ENCODE peak calls at places on chromosome 20, in six cellular contexts. One of them, this sample, is unnamed.

GRCh38 chr20:44643596-44644383 is 7.7 kb downstream of the ADA start:
- DNase-seq in testis: no peak
- DNase-seq in Peyer's patch: no peak
- DNase-seq in H1: peak; percentile 67
- DNase-seq in tibial nerve: peak; percentile 42
- DNase-seq in HepG2: peak; percentile 47
- DNase-seq in this sample: no peak

GRCh38 chr20:23640873-23641667 is 3.3 kb upstream of the CST3 start:
- DNase-seq in testis: no peak
- DNase-seq in Peyer's patch: no peak
- DNase-seq in H1: no peak
- DNase-seq in tibial nerve: no peak
- DNase-seq in HepG2: peak; percentile 86
- DNase-seq in this sample: no peak

GRCh38 chr20:52212943-52213342 is 21.4 kb upstream of the ZFP64 start:
- DNase-seq in testis: no peak
- DNase-seq in Peyer's patch: no peak
- DNase-seq in H1: no peak
- DNase-seq in tibial nerve: no peak
- DNase-seq in HepG2: no peak
- DNase-seq in this sample: no peak

GRCh38 chr20:61434361-61434781 is 182.3 kb downstream of the CDH4 start:
- DNase-seq in testis: no peak
- DNase-seq in Peyer's patch: no peak
- DNase-seq in H1: no peak
- DNase-seq in tibial nerve: no peak
- DNase-seq in HepG2: no peak
- DNase-seq in this sample: no peak

GRCh38 chr20:19735446-19735845 is 22.6 kb upstream of the RIN2 start:
- DNase-seq in testis: peak; percentile 30
- DNase-seq in Peyer's patch: peak; percentile 71
- DNase-seq in H1: no peak
- DNase-seq in tibial nerve: peak; percentile 72
- DNase-seq in HepG2: peak; percentile 48
- DNase-seq in this sample: no peak

GRCh38 chr20:61322151-61322860 is 70.2 kb downstream of the CDH4 start:
- DNase-seq in testis: no peak
- DNase-seq in Peyer's patch: no peak
- DNase-seq in H1: no peak
- DNase-seq in tibial nerve: no peak
- DNase-seq in HepG2: no peak
- DNase-seq in this sample: no peak

GRCh38 chr20:22531056-22531615 is 53.2 kb downstream of the FOXA2 start:
- DNase-seq in testis: no peak
- DNase-seq in Peyer's patch: no peak
- DNase-seq in H1: no peak
- DNase-seq in tibial nerve: no peak
- DNase-seq in HepG2: no peak
- DNase-seq in this sample: no peak

GRCh38 chr20:59270380-59270779 is 30.0 kb upstream of the EDN3 start:
- DNase-seq in testis: no peak
- DNase-seq in Peyer's patch: no peak
- DNase-seq in H1: no peak
- DNase-seq in tibial nerve: no peak
- DNase-seq in HepG2: no peak
- DNase-seq in this sample: no peak

GRCh38 chr20:40274912-40275654 is 414.0 kb downstream of the MAFB start:
- DNase-seq in testis: no peak
- DNase-seq in Peyer's patch: no peak
- DNase-seq in H1: no peak
- DNase-seq in tibial nerve: no peak
- DNase-seq in HepG2: no peak
- DNase-seq in this sample: no peak

GRCh38 chr20:36582322-36582721 is 8.9 kb downstream of the TGIF2 start:
- DNase-seq in testis: no peak
- DNase-seq in Peyer's patch: no peak
- DNase-seq in H1: no peak
- DNase-seq in tibial nerve: no peak
- DNase-seq in HepG2: no peak
- DNase-seq in this sample: no peak

GRCh38 chr20:47406849-47407682 is 50.6 kb upstream of the ZMYND8 start:
- DNase-seq in testis: no peak
- DNase-seq in Peyer's patch: no peak
- DNase-seq in H1: no peak
- DNase-seq in tibial nerve: no peak
- DNase-seq in HepG2: no peak
- DNase-seq in this sample: no peak

GRCh38 chr20:11186301-11187008 is 512.7 kb upstream of the JAG1 start:
- DNase-seq in testis: no peak
- DNase-seq in Peyer's patch: no peak
- DNase-seq in H1: no peak
- DNase-seq in tibial nerve: no peak
- DNase-seq in HepG2: no peak
- DNase-seq in this sample: no peak

GRCh38 chr20:23686046-23686750 is 2.6 kb downstream of the CST4 start:
- DNase-seq in testis: no peak
- DNase-seq in Peyer's patch: no peak
- DNase-seq in H1: peak; percentile 33
- DNase-seq in tibial nerve: no peak
- DNase-seq in HepG2: no peak
- DNase-seq in this sample: no peak

GRCh38 chr20:29689411-29690225 is 1567.8 kb upstream of the DEFB115 start:
- DNase-seq in testis: peak; percentile 59
- DNase-seq in Peyer's patch: peak; percentile 46
- DNase-seq in H1: no peak
- DNase-seq in tibial nerve: no peak
- DNase-seq in HepG2: no peak
- DNase-seq in this sample: no peak

GRCh38 chr20:38926934-38927616 is 858 bp downstream of the FAM83D start:
- DNase-seq in testis: no peak
- DNase-seq in Peyer's patch: no peak
- DNase-seq in H1: peak; percentile 51
- DNase-seq in tibial nerve: no peak
- DNase-seq in HepG2: no peak
- DNase-seq in this sample: no peak

GRCh38 chr20:22542427-22542826 is 41.9 kb downstream of the FOXA2 start:
- DNase-seq in testis: no peak
- DNase-seq in Peyer's patch: no peak
- DNase-seq in H1: no peak
- DNase-seq in tibial nerve: no peak
- DNase-seq in HepG2: no peak
- DNase-seq in this sample: no peak

GRCh38 chr20:34037121-34037520 is 43.4 kb downstream of the RALY start:
- DNase-seq in testis: peak; percentile 50
- DNase-seq in Peyer's patch: no peak
- DNase-seq in H1: no peak
- DNase-seq in tibial nerve: no peak
- DNase-seq in HepG2: no peak
- DNase-seq in this sample: no peak

GRCh38 chr20:50191065-50191565 is 485 bp downstream of the CEBPB start:
- DNase-seq in testis: peak; percentile 52
- DNase-seq in Peyer's patch: peak; percentile 85
- DNase-seq in H1: peak; percentile 68
- DNase-seq in tibial nerve: peak; percentile 31
- DNase-seq in HepG2: no peak
- DNase-seq in this sample: no peak

GRCh38 chr20:25050501-25051350 is 7.2 kb downstream of the ACSS1 start:
- DNase-seq in testis: peak; percentile 10
- DNase-seq in Peyer's patch: peak; percentile 28
- DNase-seq in H1: no peak
- DNase-seq in tibial nerve: no peak
- DNase-seq in HepG2: no peak
- DNase-seq in this sample: no peak

GRCh38 chr20:32431457-32431856 is 73.3 kb downstream of the ASXL1 start:
- DNase-seq in testis: no peak
- DNase-seq in Peyer's patch: no peak
- DNase-seq in H1: no peak
- DNase-seq in tibial nerve: no peak
- DNase-seq in HepG2: no peak
- DNase-seq in this sample: no peak

GRCh38 chr20:48736636-48737035 is 91.2 kb downstream of the PREX1 start:
- DNase-seq in testis: no peak
- DNase-seq in Peyer's patch: no peak
- DNase-seq in H1: no peak
- DNase-seq in tibial nerve: no peak
- DNase-seq in HepG2: no peak
- DNase-seq in this sample: no peak

GRCh38 chr20:15699431-15700146 is 873.7 kb downstream of the KIF16B start:
- DNase-seq in testis: peak; percentile 96
- DNase-seq in Peyer's patch: no peak
- DNase-seq in H1: peak; percentile 59
- DNase-seq in tibial nerve: no peak
- DNase-seq in HepG2: no peak
- DNase-seq in this sample: no peak

GRCh38 chr20:59120491-59120890 is 43.1 kb upstream of the ZNF831 start:
- DNase-seq in testis: no peak
- DNase-seq in Peyer's patch: no peak
- DNase-seq in H1: no peak
- DNase-seq in tibial nerve: no peak
- DNase-seq in HepG2: no peak
- DNase-seq in this sample: no peak

GRCh38 chr20:49908258-49908565 is 7.1 kb downstream of the SPATA2 start:
- DNase-seq in testis: no peak
- DNase-seq in Peyer's patch: no peak
- DNase-seq in H1: no peak
- DNase-seq in tibial nerve: no peak
- DNase-seq in HepG2: no peak
- DNase-seq in this sample: no peak

GRCh38 chr20:17808357-17808756 is 108.6 kb downstream of the BANF2 start:
- DNase-seq in testis: peak; percentile 61
- DNase-seq in Peyer's patch: no peak
- DNase-seq in H1: no peak
- DNase-seq in tibial nerve: peak; percentile 71
- DNase-seq in HepG2: peak; percentile 42
- DNase-seq in this sample: no peak

GRCh38 chr20:59765599-59766177 is 161.3 kb downstream of the PHACTR3 start:
- DNase-seq in testis: peak; percentile 21
- DNase-seq in Peyer's patch: no peak
- DNase-seq in H1: no peak
- DNase-seq in tibial nerve: no peak
- DNase-seq in HepG2: no peak
- DNase-seq in this sample: no peak

GRCh38 chr20:57573176-57573575 is 12.3 kb downstream of the PCK1 start:
- DNase-seq in testis: no peak
- DNase-seq in Peyer's patch: no peak
- DNase-seq in H1: no peak
- DNase-seq in tibial nerve: no peak
- DNase-seq in HepG2: no peak
- DNase-seq in this sample: no peak

GRCh38 chr20:57576942-57577550 is 16.1 kb downstream of the PCK1 start:
- DNase-seq in testis: no peak
- DNase-seq in Peyer's patch: no peak
- DNase-seq in H1: no peak
- DNase-seq in tibial nerve: no peak
- DNase-seq in HepG2: no peak
- DNase-seq in this sample: no peak

GRCh38 chr20:57573893-57574292 is 13.0 kb downstream of the PCK1 start:
- DNase-seq in testis: no peak
- DNase-seq in Peyer's patch: no peak
- DNase-seq in H1: peak; percentile 73
- DNase-seq in tibial nerve: no peak
- DNase-seq in HepG2: no peak
- DNase-seq in this sample: no peak

GRCh38 chr20:57576002-57576401 is 15.1 kb downstream of the PCK1 start:
- DNase-seq in testis: no peak
- DNase-seq in Peyer's patch: no peak
- DNase-seq in H1: no peak
- DNase-seq in tibial nerve: no peak
- DNase-seq in HepG2: no peak
- DNase-seq in this sample: no peak

GRCh38 chr20:57574954-57575353 is 14.0 kb downstream of the PCK1 start:
- DNase-seq in testis: no peak
- DNase-seq in Peyer's patch: no peak
- DNase-seq in H1: no peak
- DNase-seq in tibial nerve: no peak
- DNase-seq in HepG2: no peak
- DNase-seq in this sample: no peak
- H3K27me3 ChIP-seq in testis: no peaks in the 10 kb centered on the region
- H3K27me3 ChIP-seq in Peyer's patch: no peaks in the 10 kb centered on the region
- H3K27me3 ChIP-seq in H1: peaks cover 4% of the 10 kb centered on the region
- H3K27me3 ChIP-seq in tibial nerve: no peaks in the 10 kb centered on the region
- H3K27me3 ChIP-seq in HepG2: peaks cover 8% of the 10 kb centered on the region
- H3K27me3 ChIP-seq in this sample: no peaks in the 10 kb centered on the region

GRCh38 chr20:62649140-62649539 is 6.8 kb downstream of the SLCO4A1 start:
- DNase-seq in testis: no peak
- DNase-seq in Peyer's patch: no peak
- DNase-seq in H1: no peak
- DNase-seq in tibial nerve: no peak
- DNase-seq in HepG2: no peak
- DNase-seq in this sample: no peak

GRCh38 chr20:62652894-62653305 is 10.6 kb downstream of the SLCO4A1 start:
- DNase-seq in testis: no peak
- DNase-seq in Peyer's patch: no peak
- DNase-seq in H1: no peak
- DNase-seq in tibial nerve: no peak
- DNase-seq in HepG2: no peak
- DNase-seq in this sample: no peak

GRCh38 chr20:62651285-62652021 is 9.2 kb downstream of the SLCO4A1 start:
- DNase-seq in testis: peak; percentile 64
- DNase-seq in Peyer's patch: peak; percentile 71
- DNase-seq in H1: peak; percentile 57
- DNase-seq in tibial nerve: peak; percentile 62
- DNase-seq in HepG2: no peak
- DNase-seq in this sample: peak; percentile 36

GRCh38 chr20:62652051-62652893 is 10.0 kb downstream of the SLCO4A1 start:
- DNase-seq in testis: peak; percentile 97
- DNase-seq in Peyer's patch: peak; percentile 92
- DNase-seq in H1: peak; percentile 64
- DNase-seq in tibial nerve: peak; percentile 97
- DNase-seq in HepG2: peak; percentile 90
- DNase-seq in this sample: peak; percentile 84

GRCh38 chr20:62650551-62651284 is 8.4 kb downstream of the SLCO4A1 start:
- DNase-seq in testis: no peak
- DNase-seq in Peyer's patch: no peak
- DNase-seq in H1: no peak
- DNase-seq in tibial nerve: no peak
- DNase-seq in HepG2: no peak
- DNase-seq in this sample: no peak
- H3K27ac ChIP-seq in testis: peak overlapping the region; percentile 78
- H3K27ac ChIP-seq in Peyer's patch: peak overlapping the region; percentile 95
- H3K27ac ChIP-seq in H1: no peak overlapping the region
- H3K27ac ChIP-seq in tibial nerve: peak overlapping the region; percentile 98
- H3K27ac ChIP-seq in HepG2: no peak overlapping the region
- H3K27ac ChIP-seq in this sample: peak overlapping the region; percentile 95

GRCh38 chr20:9508240-9508661 is 6.1 kb upstream of the LAMP5 start:
- DNase-seq in testis: no peak
- DNase-seq in Peyer's patch: no peak
- DNase-seq in H1: peak; percentile 64
- DNase-seq in tibial nerve: no peak
- DNase-seq in HepG2: no peak
- DNase-seq in this sample: no peak
- TF ChIP-seq POLR2A in testis: no peak
- TF ChIP-seq POLR2A in Peyer's patch: no peak
- TF ChIP-seq POLR2A in H1: no peak
- TF ChIP-seq POLR2A in tibial nerve: no peak
- TF ChIP-seq POLR2A in HepG2: no peak
- TF ChIP-seq POLR2A in this sample: no peak

DNA sequence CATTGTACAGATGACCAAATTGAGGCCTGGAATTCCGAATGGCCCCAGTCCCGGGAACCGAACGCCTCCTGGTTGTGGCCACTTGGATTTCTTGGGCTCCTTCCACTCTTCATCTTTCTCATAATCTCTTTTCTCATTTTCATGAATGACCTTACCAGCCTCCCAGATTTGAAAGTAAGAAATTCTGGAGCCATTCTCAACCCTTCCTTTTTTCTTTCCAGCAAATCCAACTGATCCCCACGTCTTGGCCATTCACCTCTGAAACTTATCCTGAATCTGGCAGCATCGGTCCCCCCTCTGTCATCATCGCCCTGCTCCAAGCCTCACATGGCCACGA is 5.9 kb upstream of the SLC12A5 start:
- DNase-seq in testis: no peak
- DNase-seq in Peyer's patch: no peak
- DNase-seq in H1: no peak
- DNase-seq in tibial nerve: no peak
- DNase-seq in HepG2: no peak
- DNase-seq in this sample: no peak
- H3K27me3 ChIP-seq in testis: no peaks in the 10 kb centered on the region
- H3K27me3 ChIP-seq in Peyer's patch: peaks cover 11% of the 10 kb centered on the region
- H3K27me3 ChIP-seq in H1: peaks cover 11% of the 10 kb centered on the region
- H3K27me3 ChIP-seq in tibial nerve: peaks cover 3% of the 10 kb centered on the region
- H3K27me3 ChIP-seq in HepG2: no peaks in the 10 kb centered on the region
- H3K27me3 ChIP-seq in this sample: peaks cover 15% of the 10 kb centered on the region

This sample was measured in esophagus squamous epithelium.